ENCODE peak calls at places on chromosomes 13 and 19, in six cellular contexts. R is neural progenitor cell, O is HFF-Myc, N is dorsolateral prefrontal cortex, E is fibroblast of lung, K is AG04450. U is an unnamed sample.

GRCh38 chr13:110331362-110331761 is 24.3 kb downstream of the COL4A2 start:
- DNase-seq in R (no peak), O (no peak), E (peak; percentile 76), K (no peak), N (no peak), U (no peak)

GRCh38 chr13:51797664-51798488 is 6.1 kb downstream of the DHRS12 start:
- DNase-seq in R (peak; percentile 64), K (no peak), N (no peak), O (no peak), E (peak; percentile 58), U (peak; percentile 73)

GRCh38 chr13:79581870-79582315 is 100.9 kb downstream of the NDFIP2 start:
- DNase-seq in K (no peak), O (peak; percentile 11), N (no peak), E (peak; percentile 50), R (peak; percentile 65), U (peak; percentile 69)

GRCh38 chr13:112722433-112723250 is 32.8 kb downstream of the ATP11A start:
- DNase-seq in R (no peak), O (no peak), N (no peak), K (peak; percentile 90), E (peak; percentile 87), U (no peak)

GRCh38 chr13:100573121-100573520 is 15.5 kb downstream of the GGACT start:
- DNase-seq in K (peak; percentile 48), O (peak; percentile 41), N (peak; percentile 45), E (peak; percentile 82), R (peak; percentile 85), U (peak; percentile 76)

GRCh38 chr13:59787679-59788078 is 376.0 kb downstream of the DIAPH3 start:
- DNase-seq in O (no peak), K (no peak), N (no peak), E (no peak), R (peak; percentile 66), U (no peak)

GRCh38 chr19:16447015-16447384 is 24.8 kb downstream of the EPS15L1 start:
- DNase-seq in R (no peak), N (no peak), K (peak; percentile 70), O (no peak), E (peak; percentile 92), U (no peak)

GRCh38 chr19:30666301-30666803 is 294.2 kb downstream of the ZNF536 start:
- DNase-seq in O (no peak), K (no peak), R (peak; percentile 80), N (peak; percentile 54), E (peak; percentile 28), U (peak; percentile 66)

DNA sequence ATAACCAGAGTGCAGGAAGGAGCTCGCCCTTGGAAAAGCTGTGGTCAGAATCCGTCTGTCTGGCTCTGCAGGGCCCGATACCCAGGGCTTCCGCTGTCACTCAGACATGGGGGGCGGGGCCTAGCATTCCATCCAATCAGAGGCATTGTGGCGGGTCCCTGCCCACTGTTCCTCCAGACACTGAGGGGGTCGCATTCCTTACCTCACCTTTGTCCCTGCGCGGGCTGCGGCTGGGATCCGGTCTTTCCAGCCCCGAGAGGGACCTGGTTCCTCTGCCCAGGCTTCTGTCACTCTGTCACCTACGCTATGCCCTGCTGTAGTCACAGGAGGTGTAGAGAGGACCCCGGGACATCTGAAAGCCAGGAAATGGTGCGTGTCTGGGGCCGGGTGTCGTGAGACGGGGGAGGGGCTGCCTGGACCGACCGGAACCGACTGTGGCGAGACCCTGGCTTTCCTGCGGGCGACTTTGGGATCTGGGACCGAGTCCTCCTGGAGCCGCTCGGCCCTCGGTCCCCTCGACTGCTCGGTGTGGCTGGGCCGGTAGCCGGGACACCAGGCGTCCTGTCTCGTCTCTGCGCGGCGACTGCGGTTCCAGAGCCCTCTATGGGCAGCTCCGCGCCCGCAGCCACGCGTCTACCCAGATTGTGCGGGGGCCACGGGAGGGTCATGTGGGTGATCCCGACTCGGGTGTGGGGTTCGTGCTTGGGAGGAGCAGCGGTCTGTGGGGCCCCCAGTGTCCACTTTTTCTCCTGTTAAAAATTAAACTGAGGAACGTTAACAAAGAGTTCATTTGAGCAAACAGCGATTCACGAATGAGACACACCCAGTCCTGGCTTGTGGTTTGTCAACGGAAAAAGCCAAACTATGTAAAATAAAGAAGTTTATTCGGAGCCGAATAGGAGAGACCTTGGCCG is at the start of gene ZNF69:
- DNase-seq in R (peak; percentile 97), O (no peak), K (no peak), E (peak; percentile 63), N (peak; percentile 67), U (peak; percentile 91)
- H3K4me3 ChIP-seq in R (peak within 1 kb of the TSS; percentile 80), O (peak within 1 kb of the TSS; percentile 40), K (peak within 1 kb of the TSS; percentile 89), E (peak within 1 kb of the TSS; percentile 69), N (peak within 1 kb of the TSS; percentile 81), U (peak within 1 kb of the TSS; percentile 79)

GRCh38 chr19:8454218-8454617 is 9.4 kb downstream of the HNRNPM start:
- DNase-seq in N (no peak), E (no peak), O (no peak), K (no peak), R (no peak), U (no peak)

GRCh38 chr19:8455018-8455417 is 10.2 kb downstream of the HNRNPM start:
- DNase-seq in K (no peak), R (no peak), O (no peak), E (no peak), N (no peak), U (no peak)

GRCh38 chr19:8457802-8458201 is 13.0 kb downstream of the HNRNPM start:
- DNase-seq in K (no peak), N (no peak), O (no peak), E (no peak), R (no peak), U (no peak)

GRCh38 chr19:8457209-8457608 is 12.4 kb downstream of the HNRNPM start:
- DNase-seq in K (no peak), R (no peak), O (no peak), E (no peak), N (no peak), U (no peak)

DNA sequence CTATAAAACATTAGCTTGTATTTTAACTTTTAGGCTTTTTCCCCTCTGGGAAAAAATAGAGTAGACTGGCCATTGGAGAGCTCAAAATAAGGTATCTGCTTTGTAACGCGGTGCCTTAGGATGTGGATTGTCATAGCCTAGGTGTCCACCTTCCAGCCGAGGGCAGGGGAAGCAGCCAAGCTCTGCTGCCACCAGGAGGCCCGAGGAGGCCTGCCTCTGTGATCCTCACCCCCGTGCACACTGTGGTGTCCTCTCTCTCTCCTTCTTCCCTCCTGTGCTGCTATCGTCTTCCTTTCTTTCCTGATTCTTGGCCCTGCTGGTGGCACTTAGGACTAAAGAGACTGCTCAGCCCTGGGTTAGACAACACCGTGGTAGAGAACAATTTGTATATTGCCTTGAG is 11.3 kb downstream of the HNRNPM start:
- DNase-seq in K (no peak), E (no peak), R (peak; percentile 58), O (no peak), N (no peak), U (peak; percentile 44)
- TF ChIP-seq CTCF in K (no peak), E (no peak), R (peak; percentile 36), O (peak; percentile 9), N (peak; percentile 21), U (peak; percentile 42)

GRCh38 chr19:34938886-34939285 is 12.2 kb downstream of the ZNF30 start:
- DNase-seq in O (no peak), R (no peak), N (no peak), K (no peak), E (no peak), U (no peak)

DNA sequence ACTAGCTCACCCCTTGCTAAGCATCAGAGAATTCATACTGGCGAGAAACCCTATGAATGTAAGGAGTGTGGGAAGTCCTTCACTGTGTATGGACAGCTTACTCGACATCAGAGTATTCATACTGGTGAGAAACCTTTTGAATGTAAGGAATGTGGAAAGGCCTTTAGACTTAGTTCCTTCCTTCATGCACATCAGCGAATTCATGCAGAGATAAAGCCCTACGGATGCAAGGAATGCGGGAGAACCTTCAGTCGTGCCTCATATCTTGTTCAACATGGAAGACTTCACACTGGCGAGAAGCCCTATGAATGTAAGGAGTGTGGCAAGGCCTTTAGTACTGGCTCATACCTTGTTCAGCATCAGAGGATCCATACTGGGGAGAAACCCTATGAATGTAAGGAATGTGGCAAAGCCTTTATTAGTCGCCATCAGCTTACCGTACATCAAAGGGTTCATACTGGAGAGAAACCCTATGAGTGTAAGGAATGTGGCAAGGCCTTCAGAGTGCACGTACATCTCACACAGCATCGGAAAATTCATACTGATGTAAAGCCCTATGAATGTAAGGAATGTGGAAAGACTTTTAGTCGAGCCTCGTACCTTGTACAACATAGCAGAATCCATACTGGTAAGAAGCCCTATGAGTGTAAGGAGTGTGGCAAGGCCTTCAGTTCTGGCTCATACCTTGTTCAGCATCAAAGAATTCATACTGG is 17.3 kb downstream of the ZNF30 start:
- DNase-seq in R (no peak), O (no peak), E (no peak), K (no peak), N (no peak), U (no peak)
- H3K4me3 ChIP-seq in R (no peak overlapping the region), O (no peak overlapping the region), E (no peak overlapping the region), K (no peak overlapping the region), N (no peak overlapping the region), U (no peak overlapping the region)

GRCh38 chr19:13881231-13881691 is 4.3 kb downstream of the NANOS3 start:
- DNase-seq in O (no peak), R (peak; percentile 69), K (no peak), N (no peak), E (no peak), U (no peak)
- TF ChIP-seq CTCF in O (no peak), R (peak; percentile 7), K (no peak), N (no peak), E (no peak), U (no peak)

DNA sequence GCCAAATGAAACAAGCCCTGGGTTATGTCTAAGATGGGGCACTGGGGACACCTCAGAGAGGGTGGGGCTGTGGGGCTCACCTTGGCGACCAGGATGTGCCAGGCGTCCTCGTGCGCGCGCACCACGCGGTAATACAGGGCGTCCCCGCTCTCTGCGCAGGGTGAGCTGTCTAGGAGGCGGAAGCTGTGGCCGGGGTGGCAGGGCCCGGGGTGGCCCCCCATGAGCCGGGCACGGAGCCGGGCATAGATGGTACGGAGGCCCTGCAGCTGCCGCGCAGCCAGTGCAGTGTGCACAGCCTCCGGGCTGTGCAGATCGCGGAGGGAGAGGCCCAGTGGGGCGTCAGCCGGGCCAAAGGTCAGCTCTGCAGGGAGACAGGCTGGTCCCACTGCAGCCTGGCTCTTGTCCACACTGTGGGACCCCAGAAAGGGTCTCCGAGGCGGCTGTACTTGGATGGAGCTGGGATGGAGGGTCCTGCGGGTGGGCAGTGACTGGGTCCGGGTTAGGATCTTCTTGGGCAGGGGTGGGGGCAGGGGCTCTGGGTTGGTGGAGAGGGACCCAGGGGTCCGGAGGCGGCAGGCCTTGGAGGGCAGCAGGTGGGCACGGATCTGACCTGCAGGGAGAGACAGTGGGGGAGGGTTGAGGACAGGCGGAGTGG is 3.3 kb downstream of the PEAK3 start:
- DNase-seq in O (no peak), E (no peak), K (no peak), R (no peak), N (no peak), U (no peak)
- H3K4me3 ChIP-seq in O (no peak overlapping the region), E (no peak overlapping the region), K (no peak overlapping the region), R (no peak overlapping the region), N (no peak overlapping the region), U (no peak overlapping the region)